ENCODE peak calls at places on chromosomes 1 and 21, in five cellular contexts. R, K, Q, P and L are unnamed samples.

GRCh38 chr1:93414749-93415148 is 33.2 kb upstream of the FNBP1L start:
- DNase-seq in R (no peak), K (no peak), Q (no peak), P (no peak), L (no peak)

GRCh38 chr21:44711327-44712202 is at the start of gene TSPEAR:
- DNase-seq in R (no peak), K (no peak), Q (no peak), P (no peak), L (peak; percentile 65)

GRCh38 chr1:117077267-117077666 is 17.1 kb downstream of the TTF2 start:
- DNase-seq in R (no peak), K (peak; percentile 48), Q (no peak), P (no peak), L (no peak)

GRCh38 chr1:174894087-174894768 is 105.5 kb upstream of the CACYBP start:
- DNase-seq in R (no peak), K (no peak), Q (no peak), P (no peak), L (no peak)

GRCh38 chr1:119859647-119860046 is 36.7 kb downstream of the ADAM30 start:
- DNase-seq in R (no peak), K (peak; percentile 21), Q (peak; percentile 87), P (no peak), L (no peak)

GRCh38 chr1:32014199-32014936 is 700 bp downstream of the KHDRBS1 start:
- DNase-seq in R (no peak), K (no peak), Q (peak; percentile 65), P (no peak), L (no peak)

GRCh38 chr1:53947172-53947835 is 1.2 kb downstream of the LRRC42 start:
- DNase-seq in R (no peak), K (no peak), Q (no peak), P (no peak), L (no peak)

GRCh38 chr1:215076312-215076711 is 6.2 kb upstream of the KCNK2 start:
- DNase-seq in R (peak; percentile 34), K (peak; percentile 34), Q (no peak), P (no peak), L (no peak)

GRCh38 chr1:240232548-240232947 is 140.9 kb downstream of the FMN2 start:
- DNase-seq in R (no peak), K (no peak), Q (no peak), P (no peak), L (no peak)

GRCh38 chr1:228022571-228023293 is 15.9 kb downstream of the WNT3A start:
- DNase-seq in R (no peak), K (no peak), Q (no peak), P (no peak), L (no peak)

GRCh38 chr21:40731206-40731605 is 115.8 kb downstream of the DSCAM start:
- DNase-seq in R (no peak), K (no peak), Q (no peak), P (no peak), L (no peak)

GRCh38 chr1:199551967-199552565 is 475.4 kb upstream of the NR5A2 start:
- DNase-seq in R (peak; percentile 44), K (peak; percentile 40), Q (peak; percentile 14), P (no peak), L (no peak)

GRCh38 chr1:9197186-9198099 is 37.1 kb upstream of the H6PD start:
- DNase-seq in R (no peak), K (no peak), Q (no peak), P (no peak), L (no peak)

GRCh38 chr1:208500379-208500778 is 256.2 kb upstream of the PLXNA2 start:
- DNase-seq in R (no peak), K (no peak), Q (no peak), P (no peak), L (no peak)

GRCh38 chr1:19405761-19406481 is 79.4 kb downstream of the CAPZB start:
- DNase-seq in R (no peak), K (no peak), Q (no peak), P (no peak), L (no peak)

GRCh38 chr1:232263452-232263851 is 366.5 kb downstream of the SIPA1L2 start:
- DNase-seq in R (no peak), K (no peak), Q (no peak), P (no peak), L (no peak)

GRCh38 chr1:207389728-207390464 is 64.2 kb upstream of the CR2 start:
- DNase-seq in R (no peak), K (peak; percentile 75), Q (no peak), P (no peak), L (no peak)

GRCh38 chr1:7669559-7670208 is 101.4 kb upstream of the VAMP3 start:
- DNase-seq in R (peak; percentile 35), K (peak; percentile 31), Q (peak; percentile 85), P (no peak), L (peak; percentile 43)

GRCh38 chr21:28793043-28793442 is 199.6 kb downstream of the LTN1 start:
- DNase-seq in R (no peak), K (no peak), Q (no peak), P (no peak), L (no peak)

GRCh38 chr1:160637821-160638539 is 8.9 kb downstream of the SLAMF1 start:
- DNase-seq in R (peak; percentile 58), K (no peak), Q (no peak), P (no peak), L (no peak)

GRCh38 chr1:231731262-231731661 is 104.7 kb downstream of the DISC1 start:
- DNase-seq in R (no peak), K (no peak), Q (no peak), P (no peak), L (no peak)

GRCh38 chr1:39646232-39647081 is 7.0 kb upstream of the HEYL start:
- DNase-seq in R (no peak), K (no peak), Q (peak; percentile 44), P (no peak), L (no peak)

GRCh38 chr1:46790702-46791101 is 8.1 kb upstream of the CYP4B1 start:
- DNase-seq in R (no peak), K (no peak), Q (peak; percentile 1), P (no peak), L (no peak)

GRCh38 chr1:26531651-26532131 is 2.1 kb downstream of the RPS6KA1 start:
- DNase-seq in R (no peak), K (no peak), Q (no peak), P (no peak), L (no peak)

GRCh38 chr1:99645199-99645598 is 714 bp upstream of the PALMD start:
- DNase-seq in R (peak; percentile 76), K (no peak), Q (peak; percentile 24), P (no peak), L (no peak)

GRCh38 chr1:99645699-99646531 is at the start of gene PALMD:
- DNase-seq in R (peak; percentile 61), K (no peak), Q (peak; percentile 49), P (no peak), L (no peak)

GRCh38 chr1:99646885-99647284 is 972 bp downstream of the PALMD start:
- DNase-seq in R (no peak), K (no peak), Q (no peak), P (no peak), L (no peak)

GRCh38 chr1:99648107-99648506 is 2.2 kb downstream of the PALMD start:
- DNase-seq in R (peak; percentile 71), K (peak; percentile 15), Q (peak; percentile 67), P (no peak), L (no peak)

GRCh38 chr1:99647460-99647859 is 1.5 kb downstream of the PALMD start:
- DNase-seq in R (no peak), K (no peak), Q (no peak), P (no peak), L (no peak)
- TF ChIP-seq POLR2A in R (no peak), K (no peak), Q (peak; percentile 28), P (no peak), L (no peak)

GRCh38 chr1:182786223-182787001 is 3.2 kb upstream of the NPL start:
- DNase-seq in R (peak; percentile 34), K (peak; percentile 61), Q (peak; percentile 67), P (no peak), L (peak; percentile 75)

GRCh38 chr1:182782587-182782913 is 7.0 kb upstream of the NPL start:
- DNase-seq in R (no peak), K (no peak), Q (no peak), P (no peak), L (no peak)

GRCh38 chr1:182783068-182783467 is 6.5 kb upstream of the NPL start:
- DNase-seq in R (no peak), K (no peak), Q (no peak), P (no peak), L (no peak)

GRCh38 chr1:182787002-182787324 is 2.6 kb upstream of the NPL start:
- DNase-seq in R (no peak), K (no peak), Q (no peak), P (no peak), L (no peak)

DNA sequence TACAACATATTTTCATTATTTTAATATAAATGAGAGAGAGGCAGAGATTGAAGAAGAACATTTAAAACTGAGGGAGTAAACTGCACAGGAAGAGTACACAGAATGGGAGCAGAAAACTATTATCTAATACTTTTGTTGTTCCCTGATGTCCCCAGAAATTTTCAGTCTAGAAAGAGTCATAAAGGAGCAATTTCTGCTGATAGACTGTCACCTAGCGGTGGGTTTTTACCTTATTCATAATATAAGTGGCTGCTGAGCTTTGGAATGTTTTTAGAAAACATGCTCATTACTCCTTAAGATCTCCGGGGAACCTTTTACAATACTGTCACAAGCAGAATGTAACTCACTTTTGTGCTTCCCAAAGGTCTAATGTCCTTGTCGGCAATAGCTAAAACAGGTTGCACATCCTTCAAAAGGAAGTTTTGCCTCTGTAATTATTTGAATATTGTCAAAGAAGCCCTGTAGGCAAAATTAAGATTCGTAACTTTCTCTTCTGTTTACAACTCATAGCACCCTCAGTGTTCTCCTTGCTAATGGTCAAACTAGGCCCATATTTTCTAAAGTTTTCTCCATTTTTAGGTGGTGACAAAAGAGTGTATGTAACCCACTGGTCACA is 4.9 kb upstream of the NPL start:
- DNase-seq in R (peak; percentile 20), K (peak; percentile 28), Q (peak; percentile 38), P (no peak), L (no peak)
- TF ChIP-seq ATF3 in R (no peak), K (no peak), Q (no peak), P (no peak), L (no peak)

GRCh38 chr1:35882945-35883680 is at the start of gene AGO1:
- DNase-seq in R (peak; percentile 86), K (peak; percentile 82), Q (peak; percentile 99), P (peak; percentile 63), L (peak; percentile 85)
- TF ChIP-seq POLR2A in R (peak; percentile 39), K (peak; percentile 76), Q (peak; percentile 51), P (peak; percentile 83), L (no peak)

GRCh38 chr1:245485996-245486395 is 331.2 kb downstream of the KIF26B start:
- DNase-seq in R (no peak), K (no peak), Q (no peak), P (no peak), L (no peak)

GRCh38 chr1:245488346-245489110 is 333.7 kb downstream of the KIF26B start:
- DNase-seq in R (no peak), K (no peak), Q (no peak), P (no peak), L (no peak)

GRCh38 chr1:245483247-245483646 is 328.5 kb downstream of the KIF26B start:
- DNase-seq in R (no peak), K (no peak), Q (no peak), P (no peak), L (no peak)

GRCh38 chr1:245480393-245481120 is 325.8 kb downstream of the KIF26B start:
- DNase-seq in R (no peak), K (no peak), Q (no peak), P (no peak), L (no peak)

DNA sequence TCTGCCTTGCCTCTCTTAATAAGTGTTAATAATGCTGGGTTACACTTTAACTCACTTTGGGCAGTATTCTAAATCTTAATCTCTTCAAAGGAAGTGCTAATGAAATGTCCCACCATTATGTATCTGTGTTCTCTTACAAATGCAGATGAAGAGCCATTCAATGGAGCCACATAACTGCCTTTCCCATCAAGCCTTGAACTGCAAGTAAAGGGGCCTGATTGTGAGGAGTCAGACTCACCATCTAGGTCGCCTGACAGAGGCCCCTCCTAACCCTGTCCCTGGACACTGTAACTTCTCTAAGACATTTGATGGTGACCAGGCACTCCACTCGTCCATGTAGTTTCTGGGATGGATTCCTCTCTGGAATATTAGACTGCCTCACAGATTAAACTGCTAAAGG is 329.4 kb downstream of the KIF26B start:
- DNase-seq in R (no peak), K (no peak), Q (no peak), P (no peak), L (peak; percentile 23)
- TF ChIP-seq ATF3 in R (no peak), K (no peak), Q (no peak), P (no peak), L (no peak)